ENCODE peak calls at places on chromosomes 3 and 15, in five cellular contexts. I is fibroblast of lung, Y is astrocyte, Z is PC-3, A is HepG2. G is an unnamed sample.

GRCh38 chr3:37934631-37935289 is 55.8 kb upstream of the VILL start:
- DNase-seq in Z (no peak), Y (peak; percentile 31), I (peak; percentile 41), A (no peak), G (no peak)

GRCh38 chr3:33278106-33278672 is 947 bp downstream of the FBXL2 start:
- DNase-seq in Z (peak; percentile 20), A (no peak), I (peak; percentile 13), Y (no peak), G (peak; percentile 38)

GRCh38 chr3:178388473-178388872 is 147.8 kb upstream of the KCNMB2 start:
- DNase-seq in A (no peak), Y (no peak), Z (no peak), I (no peak), G (no peak)

GRCh38 chr15:28981351-28981720 is 95.6 kb downstream of the APBA2 start:
- DNase-seq in Y (peak; percentile 66), Z (no peak), I (peak; percentile 70), A (no peak), G (no peak)

GRCh38 chr3:167394003-167394402 is 13.9 kb upstream of the ZBBX start:
- DNase-seq in Y (no peak), A (peak; percentile 1), Z (peak; percentile 20), I (no peak), G (no peak)

GRCh38 chr15:67550522-67550921 is 8.0 kb downstream of the MAP2K5 start:
- DNase-seq in A (no peak), I (peak; percentile 10), Y (no peak), Z (no peak), G (no peak)

GRCh38 chr3:9781551-9781950 is 10.7 kb downstream of the TADA3 start:
- DNase-seq in Z (no peak), A (no peak), Y (no peak), I (no peak), G (no peak)

GRCh38 chr3:171328419-171329082 is 131.7 kb downstream of the TNIK start:
- DNase-seq in Z (peak; percentile 48), I (no peak), A (peak; percentile 4), Y (no peak), G (no peak)

GRCh38 chr15:72800819-72801481 is 17.4 kb upstream of the ADPGK start:
- DNase-seq in I (peak; percentile 34), Y (no peak), Z (peak; percentile 5), A (no peak), G (no peak)

GRCh38 chr3:161393310-161393709 is 22.0 kb upstream of the SPTSSB start:
- DNase-seq in A (peak; percentile 40), Y (no peak), I (no peak), Z (no peak), G (no peak)

GRCh38 chr3:48247401-48247807 is 6.5 kb downstream of the ZNF589 start:
- DNase-seq in Y (peak; percentile 27), I (peak; percentile 40), Z (no peak), A (no peak), G (no peak)

GRCh38 chr3:184380627-184381260 is 890 bp downstream of the CHRD start:
- DNase-seq in Z (no peak), Y (no peak), A (no peak), I (no peak), G (no peak)
- TF ChIP-seq EZH2 in Z (peak; percentile 100), Y (peak; percentile 100), A (no peak), I (peak; percentile 100), G (peak; percentile 86)

DNA sequence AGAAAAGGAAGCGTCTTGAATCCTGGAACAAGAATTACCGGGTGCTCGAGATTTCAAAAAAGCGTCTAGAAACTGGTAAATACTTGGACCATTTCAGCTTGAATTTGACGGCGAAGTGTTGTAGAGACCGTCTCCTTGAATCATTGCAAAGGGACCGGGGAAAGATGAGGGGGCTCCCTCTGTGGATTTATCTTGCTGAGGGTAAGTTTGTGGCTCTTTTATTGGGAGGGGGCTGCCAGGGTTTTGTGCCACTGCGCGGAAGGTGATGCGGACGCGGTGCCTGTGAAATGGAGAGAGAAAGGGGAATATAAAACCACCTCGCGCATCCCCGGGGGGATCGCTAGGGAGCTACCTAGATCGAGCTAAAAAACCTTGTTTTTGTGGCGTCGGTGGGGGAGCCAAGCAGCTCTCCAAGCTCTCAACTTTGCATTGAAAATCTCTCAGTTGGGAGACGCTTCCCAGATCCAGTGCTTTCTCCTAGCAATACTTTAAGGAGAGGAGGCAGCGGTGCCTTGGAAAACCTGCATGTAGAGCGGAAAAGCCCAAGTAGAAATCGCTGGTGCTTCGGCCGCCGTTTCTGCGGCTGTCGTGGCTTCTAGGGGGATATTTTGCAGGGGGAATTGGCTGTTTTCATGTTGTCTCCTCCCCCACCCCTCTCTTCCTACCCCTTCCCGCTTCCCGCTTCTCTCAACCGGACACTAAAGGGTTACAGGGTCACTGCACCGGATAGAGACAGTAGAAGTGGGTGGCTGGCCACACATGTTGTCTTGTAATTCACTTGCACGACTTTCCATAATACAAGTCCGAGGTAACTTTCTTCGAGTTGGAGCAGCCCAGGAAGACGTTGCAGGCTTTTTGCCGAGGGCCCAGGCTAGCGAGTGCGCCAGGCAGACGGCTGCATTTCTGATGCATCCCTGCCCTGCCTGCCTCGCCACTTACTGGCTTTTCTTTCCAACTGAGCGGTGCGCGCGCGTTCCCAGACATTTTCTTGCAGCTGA is 187.6 kb downstream of the NLGN1 start:
- DNase-seq in A (no peak), Y (peak; percentile 71), I (peak; percentile 79), Z (peak; percentile 39), G (peak; percentile 65)
- TF ChIP-seq EZH2 in A (no peak), Y (no peak), I (no peak), Z (peak; percentile 71), G (peak; percentile 64)

GRCh38 chr15:40957581-40958051 is 4.3 kb downstream of the CHAC1 start:
- DNase-seq in I (no peak), A (no peak), Z (no peak), Y (no peak), G (no peak)
- TF ChIP-seq EZH2 in I (no peak), A (no peak), Z (no peak), Y (no peak), G (no peak)

GRCh38 chr3:11720220-11721113 is 76.8 kb upstream of the VGLL4 start:
- DNase-seq in A (peak; percentile 46), Z (peak; percentile 81), Y (peak; percentile 53), I (peak; percentile 60), G (peak; percentile 89)
- TF ChIP-seq EZH2 in A (no peak), Z (no peak), Y (peak; percentile 34), I (peak; percentile 19), G (no peak)

G was measured in hepatocyte.